ENCODE peak calls at places on chromosomes 3 and 15, in five cellular contexts. M is H1, K is K562, G is HepG2, B is GM12878. U is an unnamed sample.

GRCh38 chr3:130323503-130323902 is 22.0 kb upstream of the COL6A5 start:
- DNase-seq in M (no peak), K (no peak), G (no peak), B (no peak), U (no peak)

GRCh38 chr3:119220970-119221667 is 19.6 kb downstream of the B4GALT4 start:
- DNase-seq in M (no peak), K (no peak), G (no peak), B (no peak), U (no peak)

GRCh38 chr3:105527949-105528348 is 161.2 kb downstream of the ALCAM start:
- DNase-seq in M (no peak), K (no peak), G (no peak), B (no peak), U (no peak)

GRCh38 chr3:164467027-164467426 is 611.3 kb downstream of the SI start:
- DNase-seq in M (no peak), K (no peak), G (no peak), B (no peak), U (no peak)

GRCh38 chr3:57622362-57622761 is 25.2 kb upstream of the ARF4 start:
- DNase-seq in M (no peak), K (no peak), G (no peak), B (no peak), U (no peak)

GRCh38 chr15:85831415-85832113 is 36.8 kb upstream of the KLHL25 start:
- DNase-seq in M (no peak), K (peak; percentile 26), G (peak; percentile 47), B (no peak), U (peak; percentile 79)

GRCh38 chr15:82530006-82530405 is 10.3 kb downstream of the RPS17 start:
- DNase-seq in M (no peak), K (no peak), G (no peak), B (no peak), U (no peak)

GRCh38 chr3:55955891-55956477 is 468.9 kb upstream of the WNT5A start:
- DNase-seq in M (no peak), K (no peak), G (no peak), B (no peak), U (no peak)

GRCh38 chr15:29093696-29094343 is 175.8 kb downstream of the NSMCE3 start:
- DNase-seq in M (no peak), K (no peak), G (no peak), B (no peak), U (no peak)

GRCh38 chr15:33148129-33148850 is 46.2 kb downstream of the FMN1 start:
- DNase-seq in M (no peak), K (no peak), G (no peak), B (no peak), U (no peak)

GRCh38 chr15:84814826-84815375 is 2.3 kb upstream of the ALPK3 start:
- DNase-seq in M (no peak), K (no peak), G (no peak), B (no peak), U (no peak)

GRCh38 chr3:15629860-15630597 is 28.5 kb downstream of the BTD start:
- DNase-seq in M (no peak), K (peak; percentile 81), G (peak; percentile 62), B (peak; percentile 83), U (peak; percentile 92)

GRCh38 chr3:4985330-4986174 is 6.3 kb downstream of the BHLHE40 start:
- DNase-seq in M (no peak), K (no peak), G (peak; percentile 83), B (no peak), U (peak; percentile 28)

GRCh38 chr3:183085634-183086390 is 13.5 kb downstream of the MCCC1 start:
- DNase-seq in M (no peak), K (peak; percentile 63), G (no peak), B (no peak), U (peak; percentile 94)

GRCh38 chr3:119146578-119147375 is 812 bp downstream of the TEX55 start:
- DNase-seq in M (no peak), K (no peak), G (no peak), B (no peak), U (no peak)

GRCh38 chr3:195257454-195258448 is 13.2 kb downstream of the XXYLT1 start:
- DNase-seq in M (no peak), K (no peak), G (no peak), B (no peak), U (no peak)

GRCh38 chr15:68385671-68386586 is 46.0 kb downstream of the ITGA11 start:
- DNase-seq in M (no peak), K (no peak), G (no peak), B (no peak), U (no peak)

GRCh38 chr3:43497905-43498365 is 123.9 kb downstream of the ANO10 start:
- DNase-seq in M (no peak), K (no peak), G (no peak), B (no peak), U (no peak)

GRCh38 chr3:32414527-32415202 is 23.0 kb downstream of the CMTM7 start:
- DNase-seq in M (no peak), K (no peak), G (no peak), B (no peak), U (no peak)

GRCh38 chr3:123949606-123950005 is 11.4 kb downstream of the CCDC14 start:
- DNase-seq in M (no peak), K (no peak), G (no peak), B (no peak), U (no peak)

GRCh38 chr3:127744875-127745274 is 72.1 kb downstream of the ABTB1 start:
- DNase-seq in M (no peak), K (no peak), G (no peak), B (no peak), U (no peak)

DNA sequence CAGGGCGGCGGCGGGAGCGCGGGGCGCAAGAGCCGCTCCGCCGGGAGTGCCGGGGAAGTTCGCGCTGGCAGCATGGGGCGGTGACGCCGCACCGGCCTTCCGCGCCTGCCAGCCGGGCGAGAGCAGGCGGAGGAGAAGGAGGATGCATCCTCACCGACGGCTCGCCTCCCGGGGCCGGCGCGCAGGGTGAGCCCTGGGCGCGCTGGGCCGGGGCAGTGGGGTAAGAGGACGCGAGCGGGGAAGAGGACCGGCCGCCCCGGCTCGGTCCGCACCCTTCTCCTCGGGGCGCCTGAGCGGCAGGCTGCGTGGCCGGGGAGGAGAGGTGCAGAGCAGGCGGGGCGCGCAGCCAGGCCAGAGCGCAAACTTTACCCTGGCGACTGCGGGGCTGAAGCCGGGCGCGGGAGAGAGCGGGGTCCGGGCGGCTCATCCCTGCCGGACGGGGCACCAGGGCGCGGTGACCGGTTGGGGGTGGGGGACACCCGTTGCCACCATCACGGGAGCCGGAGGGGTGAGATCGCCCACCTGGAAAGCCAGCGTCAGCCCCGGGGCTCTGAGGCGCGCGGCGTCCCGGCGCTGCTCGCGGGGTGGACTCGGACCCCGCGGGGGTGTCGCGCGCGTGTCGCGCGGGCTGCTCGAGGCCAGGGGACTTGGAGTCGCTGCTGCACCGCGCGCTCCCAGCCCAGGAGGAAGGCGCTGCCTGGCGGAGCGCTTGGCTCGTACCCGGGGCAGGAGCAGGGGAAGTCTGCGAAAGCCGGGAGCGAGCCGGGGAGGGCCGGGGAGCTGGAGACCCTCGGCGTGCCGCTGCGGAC is 541 bp downstream of the GABRA5 start:
- DNase-seq in M (no peak), K (no peak), G (no peak), B (no peak), U (peak; percentile 53)
- TF ChIP-seq EZH2 in M (peak; percentile 67), K (no peak), G (no peak), B (no peak), U (no peak)

DNA sequence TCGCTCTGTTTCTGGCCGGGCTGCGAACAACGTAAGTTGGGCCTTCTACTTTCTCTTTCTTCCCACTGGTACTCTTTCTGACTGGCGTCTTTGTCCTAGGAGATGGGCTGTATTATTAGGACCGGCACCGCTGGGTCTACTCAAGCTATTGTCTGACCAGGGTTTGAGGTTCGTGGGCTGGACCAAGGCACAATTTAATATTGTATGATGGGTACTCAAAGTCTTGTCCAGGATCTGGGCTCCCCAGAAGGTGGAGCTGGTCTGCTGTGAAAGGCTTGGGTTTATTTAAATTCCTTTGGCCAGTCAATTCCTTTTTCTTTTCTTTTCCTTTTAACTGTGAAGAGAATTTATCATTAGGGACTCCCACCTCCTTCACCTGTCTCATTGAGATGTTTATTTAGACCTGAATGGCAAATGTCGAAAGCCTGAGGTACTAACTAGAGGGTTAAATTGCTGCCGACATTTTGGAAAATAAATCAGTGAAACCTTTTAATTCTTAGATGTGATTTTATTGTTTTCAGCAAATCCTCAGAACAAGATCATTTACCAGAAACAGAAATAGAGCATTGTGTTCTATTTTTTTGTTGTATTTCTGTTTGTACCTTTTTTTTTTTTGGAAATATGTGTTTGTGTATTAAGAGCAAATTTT is 410 bp downstream of the LRRC49 start:
- DNase-seq in M (no peak), K (no peak), G (peak; percentile 6), B (no peak), U (no peak)
- TF ChIP-seq CREB1 in M (no peak), K (no peak), G (no peak), B (no peak), U (no peak)

GRCh38 chr3:114005406-114005987 is 50.8 kb downstream of the CCDC191 start:
- DNase-seq in M (no peak), K (no peak), G (no peak), B (peak; percentile 35), U (no peak)
- TF ChIP-seq POLR2AphosphoS5 in M (no peak), K (no peak), G (no peak), B (no peak), U (no peak)

GRCh38 chr15:59993041-59993750 is 10.9 kb upstream of the FOXB1 start:
- DNase-seq in M (no peak), K (no peak), G (no peak), B (no peak), U (peak; percentile 68)

GRCh38 chr15:59991919-59992318 is 12.2 kb upstream of the FOXB1 start:
- DNase-seq in M (no peak), K (no peak), G (no peak), B (no peak), U (no peak)

GRCh38 chr15:59995568-59996349 is 8.4 kb upstream of the FOXB1 start:
- DNase-seq in M (no peak), K (no peak), G (no peak), B (no peak), U (peak; percentile 66)

GRCh38 chr15:59994855-59995557 is 9.1 kb upstream of the FOXB1 start:
- DNase-seq in M (no peak), K (no peak), G (no peak), B (no peak), U (peak; percentile 87)

GRCh38 chr15:59993950-59994401 is 10.1 kb upstream of the FOXB1 start:
- DNase-seq in M (no peak), K (peak; percentile 25), G (no peak), B (no peak), U (peak; percentile 88)
- TF ChIP-seq EZH2 in M (no peak), K (no peak), G (no peak), B (no peak), U (no peak)